ENCODE peak calls at places on chromosomes 16 and 17, in six cellular contexts. One of them, this sample, is unnamed.
A peak's percentile ranks its signal among the peaks of the same experiment; 100 is the strongest.

GRCh38 chr16:79639576-79640311 is 39.2 kb upstream of the MAF start:
- DNase-seq in GOT3: no peak
- DNase-seq in NCI-H1105 treated with DMSO at 0.1 percent for 48 hours: no peak
- DNase-seq in activated naive CD4-positive, alpha-beta T cell treated with anti-CD3 and anti-CD28 coated beads for 36 hours: no peak
- DNase-seq in T-helper 1 cell: peak; percentile 81
- DNase-seq in NCI-H510A treated with DMSO at 0.1 percent for 48 hours: peak; percentile 17
- DNase-seq in this sample: no peak

GRCh38 chr17:39924691-39925055 is 2.7 kb downstream of the ORMDL3 start:
- DNase-seq in T-helper 1 cell: no peak
- DNase-seq in GOT3: no peak
- DNase-seq in NCI-H1105 treated with DMSO at 0.1 percent for 48 hours: no peak
- DNase-seq in activated naive CD4-positive, alpha-beta T cell treated with anti-CD3 and anti-CD28 coated beads for 36 hours: no peak
- DNase-seq in NCI-H510A treated with DMSO at 0.1 percent for 48 hours: no peak
- DNase-seq in this sample: no peak

GRCh38 chr17:20244671-20245070 is 222.7 kb downstream of the LGALS9B start:
- DNase-seq in NCI-H510A treated with DMSO at 0.1 percent for 48 hours: no peak
- DNase-seq in GOT3: no peak
- DNase-seq in activated naive CD4-positive, alpha-beta T cell treated with anti-CD3 and anti-CD28 coated beads for 36 hours: no peak
- DNase-seq in NCI-H1105 treated with DMSO at 0.1 percent for 48 hours: no peak
- DNase-seq in T-helper 1 cell: no peak
- DNase-seq in this sample: no peak

GRCh38 chr17:62750502-62751349 is 57.4 kb downstream of the MARCHF10 start:
- DNase-seq in activated naive CD4-positive, alpha-beta T cell treated with anti-CD3 and anti-CD28 coated beads for 36 hours: no peak
- DNase-seq in NCI-H1105 treated with DMSO at 0.1 percent for 48 hours: no peak
- DNase-seq in T-helper 1 cell: no peak
- DNase-seq in GOT3: no peak
- DNase-seq in NCI-H510A treated with DMSO at 0.1 percent for 48 hours: no peak
- DNase-seq in this sample: no peak

GRCh38 chr17:48636177-48637018 is 10.2 kb upstream of the HOXB9 start:
- DNase-seq in activated naive CD4-positive, alpha-beta T cell treated with anti-CD3 and anti-CD28 coated beads for 36 hours: peak; percentile 85
- DNase-seq in GOT3: peak; percentile 61
- DNase-seq in NCI-H510A treated with DMSO at 0.1 percent for 48 hours: peak; percentile 42
- DNase-seq in T-helper 1 cell: peak; percentile 63
- DNase-seq in NCI-H1105 treated with DMSO at 0.1 percent for 48 hours: no peak
- DNase-seq in this sample: no peak

GRCh38 chr16:10514369-10515055 is 65.9 kb downstream of the EMP2 start:
- DNase-seq in activated naive CD4-positive, alpha-beta T cell treated with anti-CD3 and anti-CD28 coated beads for 36 hours: peak; percentile 67
- DNase-seq in NCI-H510A treated with DMSO at 0.1 percent for 48 hours: peak; percentile 28
- DNase-seq in NCI-H1105 treated with DMSO at 0.1 percent for 48 hours: peak; percentile 43
- DNase-seq in GOT3: no peak
- DNase-seq in T-helper 1 cell: peak; percentile 36
- DNase-seq in this sample: peak; percentile 25

GRCh38 chr16:73505178-73505968 is 457.4 kb upstream of the ZFHX3 start:
- DNase-seq in T-helper 1 cell: no peak
- DNase-seq in NCI-H1105 treated with DMSO at 0.1 percent for 48 hours: no peak
- DNase-seq in NCI-H510A treated with DMSO at 0.1 percent for 48 hours: no peak
- DNase-seq in activated naive CD4-positive, alpha-beta T cell treated with anti-CD3 and anti-CD28 coated beads for 36 hours: no peak
- DNase-seq in GOT3: no peak
- DNase-seq in this sample: no peak

GRCh38 chr16:64846966-64847365 is 274.9 kb downstream of the CDH11 start:
- DNase-seq in GOT3: no peak
- DNase-seq in NCI-H1105 treated with DMSO at 0.1 percent for 48 hours: no peak
- DNase-seq in T-helper 1 cell: no peak
- DNase-seq in NCI-H510A treated with DMSO at 0.1 percent for 48 hours: no peak
- DNase-seq in activated naive CD4-positive, alpha-beta T cell treated with anti-CD3 and anti-CD28 coated beads for 36 hours: no peak
- DNase-seq in this sample: no peak

GRCh38 chr17:4908301-4908700 is 5.4 kb upstream of the CHRNE start:
- DNase-seq in GOT3: no peak
- DNase-seq in T-helper 1 cell: no peak
- DNase-seq in NCI-H510A treated with DMSO at 0.1 percent for 48 hours: no peak
- DNase-seq in activated naive CD4-positive, alpha-beta T cell treated with anti-CD3 and anti-CD28 coated beads for 36 hours: peak; percentile 34
- DNase-seq in NCI-H1105 treated with DMSO at 0.1 percent for 48 hours: no peak
- DNase-seq in this sample: no peak

GRCh38 chr17:2926019-2926650 is 129.9 kb downstream of the RAP1GAP2 start:
- DNase-seq in activated naive CD4-positive, alpha-beta T cell treated with anti-CD3 and anti-CD28 coated beads for 36 hours: no peak
- DNase-seq in GOT3: no peak
- DNase-seq in NCI-H1105 treated with DMSO at 0.1 percent for 48 hours: no peak
- DNase-seq in T-helper 1 cell: no peak
- DNase-seq in NCI-H510A treated with DMSO at 0.1 percent for 48 hours: no peak
- DNase-seq in this sample: no peak